ENCODE peak calls at places on chromosome 14, in five cellular contexts. One of them, this sample, is unnamed.
A peak's percentile ranks its signal among the peaks of the same experiment; 100 is the strongest.

GRCh38 chr14:98977451-98977850 is 294.5 kb downstream of the BCL11B start:
- DNase-seq in mesenchymal stem cell: no peak
- DNase-seq in H1: no peak
- DNase-seq in H9: no peak
- DNase-seq in trophoblast cell: no peak
- DNase-seq in this sample: no peak

GRCh38 chr14:105418269-105419054 is 1.2 kb upstream of the MTA1 start:
- DNase-seq in mesenchymal stem cell: no peak
- DNase-seq in H1: no peak
- DNase-seq in H9: no peak
- DNase-seq in trophoblast cell: no peak
- DNase-seq in this sample: no peak

GRCh38 chr14:53896773-53897172 is 59.9 kb downstream of the BMP4 start:
- DNase-seq in mesenchymal stem cell: peak; percentile 38
- DNase-seq in H1: no peak
- DNase-seq in H9: no peak
- DNase-seq in trophoblast cell: no peak
- DNase-seq in this sample: no peak

GRCh38 chr14:89041245-89041585 is 216.8 kb downstream of the TTC8 start:
- DNase-seq in mesenchymal stem cell: no peak
- DNase-seq in H1: no peak
- DNase-seq in H9: no peak
- DNase-seq in trophoblast cell: peak; percentile 30
- DNase-seq in this sample: no peak

GRCh38 chr14:41868396-41868795 is 261.7 kb downstream of the LRFN5 start:
- DNase-seq in mesenchymal stem cell: no peak
- DNase-seq in H1: no peak
- DNase-seq in H9: no peak
- DNase-seq in trophoblast cell: no peak
- DNase-seq in this sample: no peak

GRCh38 chr14:101405171-101405883 is 156.0 kb upstream of the DIO3 start:
- DNase-seq in mesenchymal stem cell: no peak
- DNase-seq in H1: no peak
- DNase-seq in H9: no peak
- DNase-seq in trophoblast cell: no peak
- DNase-seq in this sample: no peak

GRCh38 chr14:73014105-73014504 is 12.8 kb downstream of the ZFYVE1 start:
- DNase-seq in mesenchymal stem cell: peak; percentile 74
- DNase-seq in H1: no peak
- DNase-seq in H9: no peak
- DNase-seq in trophoblast cell: no peak
- DNase-seq in this sample: no peak

GRCh38 chr14:100890451-100890850 is 13.1 kb downstream of the RTL1 start:
- DNase-seq in mesenchymal stem cell: no peak
- DNase-seq in H1: no peak
- DNase-seq in H9: no peak
- DNase-seq in trophoblast cell: no peak
- DNase-seq in this sample: no peak

GRCh38 chr14:34252227-34252626 is 209.8 kb downstream of the SPTSSA start:
- DNase-seq in mesenchymal stem cell: peak; percentile 57
- DNase-seq in H1: no peak
- DNase-seq in H9: no peak
- DNase-seq in trophoblast cell: no peak
- DNase-seq in this sample: no peak

GRCh38 chr14:101476931-101477553 is 84.3 kb upstream of the DIO3 start:
- DNase-seq in mesenchymal stem cell: no peak
- DNase-seq in H1: peak; percentile 69
- DNase-seq in H9: peak; percentile 92
- DNase-seq in trophoblast cell: no peak
- DNase-seq in this sample: no peak

GRCh38 chr14:58239259-58240210 is 5.1 kb upstream of the PSMA3 start:
- DNase-seq in mesenchymal stem cell: peak; percentile 78
- DNase-seq in H1: peak; percentile 86
- DNase-seq in H9: peak; percentile 56
- DNase-seq in trophoblast cell: peak; percentile 78
- DNase-seq in this sample: peak; percentile 62

GRCh38 chr14:88840926-88841325 is 16.5 kb downstream of the TTC8 start:
- DNase-seq in mesenchymal stem cell: no peak
- DNase-seq in H1: no peak
- DNase-seq in H9: no peak
- DNase-seq in trophoblast cell: no peak
- DNase-seq in this sample: no peak

GRCh38 chr14:46399049-46399448 is 252.5 kb downstream of the RPL10L start:
- DNase-seq in mesenchymal stem cell: no peak
- DNase-seq in H1: no peak
- DNase-seq in H9: no peak
- DNase-seq in trophoblast cell: no peak
- DNase-seq in this sample: no peak

GRCh38 chr14:72646861-72647528 is 246.9 kb downstream of the DPF3 start:
- DNase-seq in mesenchymal stem cell: peak; percentile 4
- DNase-seq in H1: no peak
- DNase-seq in H9: no peak
- DNase-seq in trophoblast cell: no peak
- DNase-seq in this sample: no peak

GRCh38 chr14:41873379-41874034 is 266.8 kb downstream of the LRFN5 start:
- DNase-seq in mesenchymal stem cell: peak; percentile 82
- DNase-seq in H1: no peak
- DNase-seq in H9: no peak
- DNase-seq in trophoblast cell: no peak
- DNase-seq in this sample: no peak

GRCh38 chr14:52987514-52987913 is 36.7 kb upstream of the FERMT2 start:
- DNase-seq in mesenchymal stem cell: no peak
- DNase-seq in H1: no peak
- DNase-seq in H9: no peak
- DNase-seq in trophoblast cell: no peak
- DNase-seq in this sample: no peak

GRCh38 chr14:23033801-23034497 is 751 bp downstream of the PSMB5 start:
- DNase-seq in mesenchymal stem cell: no peak
- DNase-seq in H1: no peak
- DNase-seq in H9: no peak
- DNase-seq in trophoblast cell: no peak
- DNase-seq in this sample: no peak

GRCh38 chr14:99728981-99729451 is 44.9 kb downstream of the CYP46A1 start:
- DNase-seq in mesenchymal stem cell: no peak
- DNase-seq in H1: peak; percentile 37
- DNase-seq in H9: no peak
- DNase-seq in trophoblast cell: no peak
- DNase-seq in this sample: no peak

GRCh38 chr14:81400852-81401251 is 728 bp upstream of the STON2 start:
- DNase-seq in mesenchymal stem cell: peak; percentile 19
- DNase-seq in H1: no peak
- DNase-seq in H9: no peak
- DNase-seq in trophoblast cell: peak; percentile 99
- DNase-seq in this sample: no peak

GRCh38 chr14:101791919-101792572 is 30.5 kb downstream of the PPP2R5C start:
- DNase-seq in mesenchymal stem cell: peak; percentile 58
- DNase-seq in H1: no peak
- DNase-seq in H9: no peak
- DNase-seq in trophoblast cell: no peak
- DNase-seq in this sample: no peak

GRCh38 chr14:104865631-104866441 is 768 bp downstream of the CEP170B start:
- DNase-seq in mesenchymal stem cell: peak; percentile 77
- DNase-seq in H1: peak; percentile 77
- DNase-seq in H9: peak; percentile 64
- DNase-seq in trophoblast cell: peak; percentile 51
- DNase-seq in this sample: no peak

GRCh38 chr14:22838631-22839041 is 2.3 kb downstream of the MMP14 start:
- DNase-seq in mesenchymal stem cell: peak; percentile 86
- DNase-seq in H1: no peak
- DNase-seq in H9: no peak
- DNase-seq in trophoblast cell: peak; percentile 27
- DNase-seq in this sample: no peak

DNA sequence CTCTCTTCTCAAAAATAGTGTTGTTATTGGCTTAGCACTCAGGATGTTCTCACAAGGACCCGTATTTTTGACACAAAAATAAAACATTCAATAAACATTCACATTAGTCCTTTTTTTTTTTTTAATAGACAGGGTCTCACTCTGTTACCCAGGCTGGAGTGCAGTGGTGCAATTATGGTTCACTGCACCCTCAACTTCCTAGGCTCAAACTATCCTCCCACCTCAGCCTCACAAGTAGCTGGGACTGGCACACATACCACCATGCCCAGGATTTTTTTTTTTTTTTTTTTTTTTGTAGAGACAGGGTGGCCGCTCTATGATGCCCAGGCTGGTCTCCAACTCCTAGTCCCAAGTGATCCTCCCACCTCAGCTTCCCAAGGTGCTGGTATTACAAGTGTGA is 27.0 kb downstream of the PPP1R13B start:
- DNase-seq in mesenchymal stem cell: no peak
- DNase-seq in H1: no peak
- DNase-seq in H9: no peak
- DNase-seq in trophoblast cell: no peak
- DNase-seq in this sample: no peak
- H2BK12ac ChIP-seq in mesenchymal stem cell: no peak overlapping the region
- H2BK12ac ChIP-seq in H1: no peak overlapping the region
- H2BK12ac ChIP-seq in H9: no peak overlapping the region
- H2BK12ac ChIP-seq in trophoblast cell: no peak overlapping the region
- H2BK12ac ChIP-seq in this sample: no peak overlapping the region

DNA sequence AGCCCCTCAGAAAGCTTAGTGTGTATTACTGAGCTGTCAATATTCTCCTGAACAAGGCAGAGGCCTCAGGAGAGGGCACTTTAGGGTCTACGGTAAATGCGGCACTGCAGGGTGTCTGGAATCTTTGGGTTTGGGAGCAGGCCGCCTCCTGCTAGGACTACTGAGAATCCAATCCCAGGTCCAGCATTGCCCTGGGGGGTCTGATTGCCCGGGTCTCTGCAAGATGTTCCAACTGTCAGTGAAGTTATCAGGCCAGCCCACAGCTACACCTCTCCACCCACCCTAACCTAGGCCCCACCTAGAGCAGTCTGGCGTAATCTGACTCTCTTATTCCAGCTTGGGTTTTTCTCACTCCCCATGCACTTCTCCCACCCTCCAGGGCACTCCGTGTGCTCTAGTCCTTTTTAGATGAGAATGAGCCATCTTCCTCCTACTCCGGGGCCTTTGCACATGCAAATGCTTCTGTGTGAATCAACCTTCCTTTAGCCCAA is 4.4 kb upstream of the ZFP36L1 start:
- DNase-seq in mesenchymal stem cell: no peak
- DNase-seq in H1: peak; percentile 79
- DNase-seq in H9: peak; percentile 89
- DNase-seq in trophoblast cell: peak; percentile 24
- DNase-seq in this sample: no peak
- H2BK5ac ChIP-seq in mesenchymal stem cell: no peak overlapping the region
- H2BK5ac ChIP-seq in H1: peak overlapping the region; percentile 99
- H2BK5ac ChIP-seq in H9: no peak overlapping the region
- H2BK5ac ChIP-seq in trophoblast cell: peak overlapping the region; percentile 100
- H2BK5ac ChIP-seq in this sample: no peak overlapping the region

GRCh38 chr14:65142429-65142828 is 40.1 kb upstream of the MAX start:
- DNase-seq in mesenchymal stem cell: no peak
- DNase-seq in H1: no peak
- DNase-seq in H9: no peak
- DNase-seq in trophoblast cell: no peak
- DNase-seq in this sample: no peak

GRCh38 chr14:65141523-65141922 is 39.2 kb upstream of the MAX start:
- DNase-seq in mesenchymal stem cell: no peak
- DNase-seq in H1: no peak
- DNase-seq in H9: no peak
- DNase-seq in trophoblast cell: no peak
- DNase-seq in this sample: no peak

GRCh38 chr14:65149116-65149515 is 46.8 kb upstream of the MAX start:
- DNase-seq in mesenchymal stem cell: no peak
- DNase-seq in H1: no peak
- DNase-seq in H9: no peak
- DNase-seq in trophoblast cell: peak; percentile 73
- DNase-seq in this sample: no peak

DNA sequence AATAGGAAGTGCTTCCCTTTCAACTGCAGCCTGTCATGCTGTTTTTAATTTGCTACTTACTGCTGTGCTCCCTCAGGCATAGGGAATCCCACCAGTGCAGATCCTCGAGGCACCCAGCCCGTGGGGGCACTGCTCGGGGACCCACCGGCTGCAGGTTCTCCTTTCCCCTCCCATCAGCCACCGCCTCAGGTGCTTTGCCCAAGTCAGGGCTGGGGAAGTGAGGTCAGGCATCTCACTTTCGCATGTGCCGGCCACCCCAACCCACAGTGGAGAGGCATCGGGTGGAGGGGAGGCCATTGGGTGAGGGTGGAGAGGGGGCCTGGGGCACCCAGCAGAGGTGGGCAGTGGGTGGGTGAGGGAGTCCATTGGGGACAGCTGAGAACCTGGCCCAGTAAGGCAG is 41.9 kb upstream of the MAX start:
- DNase-seq in mesenchymal stem cell: no peak
- DNase-seq in H1: no peak
- DNase-seq in H9: no peak
- DNase-seq in trophoblast cell: no peak
- DNase-seq in this sample: no peak
- H3K18ac ChIP-seq in mesenchymal stem cell: no peak overlapping the region
- H3K18ac ChIP-seq in H1: no peak overlapping the region
- H3K18ac ChIP-seq in H9: no peak overlapping the region
- H3K18ac ChIP-seq in trophoblast cell: no peak overlapping the region
- H3K18ac ChIP-seq in this sample: peak overlapping the region; percentile 15

DNA sequence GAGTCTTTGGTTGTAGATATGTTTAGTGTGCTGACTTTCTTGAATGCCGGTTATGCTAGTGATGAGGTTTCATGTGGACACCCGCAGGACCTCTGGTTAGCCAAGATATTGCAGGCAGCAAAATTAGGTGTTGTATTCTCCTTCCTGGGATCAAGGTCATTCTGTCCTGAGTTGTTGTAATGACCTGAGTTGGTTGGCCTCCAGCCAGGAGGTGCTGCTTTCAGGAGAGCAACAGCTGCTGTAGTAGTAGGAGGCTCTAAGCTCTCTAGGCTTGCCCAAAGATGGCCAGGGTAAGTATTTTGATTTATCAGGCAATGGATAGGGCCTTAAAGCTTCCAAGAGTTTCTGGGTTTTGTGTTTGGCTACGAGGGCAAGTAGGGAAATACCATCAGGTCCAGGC is 56.0 kb upstream of the BDKRB2 start:
- DNase-seq in mesenchymal stem cell: no peak
- DNase-seq in H1: no peak
- DNase-seq in H9: no peak
- DNase-seq in trophoblast cell: no peak
- DNase-seq in this sample: no peak
- H2BK12ac ChIP-seq in mesenchymal stem cell: no peak overlapping the region
- H2BK12ac ChIP-seq in H1: no peak overlapping the region
- H2BK12ac ChIP-seq in H9: no peak overlapping the region
- H2BK12ac ChIP-seq in trophoblast cell: peak overlapping the region; percentile 67
- H2BK12ac ChIP-seq in this sample: no peak overlapping the region

GRCh38 chr14:71358209-71358931 is 451.1 kb downstream of the PCNX1 start:
- DNase-seq in mesenchymal stem cell: peak; percentile 32
- DNase-seq in H1: no peak
- DNase-seq in H9: no peak
- DNase-seq in trophoblast cell: no peak
- DNase-seq in this sample: no peak
- H2BK5ac ChIP-seq in mesenchymal stem cell: no peak overlapping the region
- H2BK5ac ChIP-seq in H1: no peak overlapping the region
- H2BK5ac ChIP-seq in H9: no peak overlapping the region
- H2BK5ac ChIP-seq in trophoblast cell: no peak overlapping the region
- H2BK5ac ChIP-seq in this sample: no peak overlapping the region

This sample was measured in neuronal stem cell.